ENCODE peak calls at places on chromosomes 7 and 10, in four cellular contexts. E is ovary; A is fibroblast of gingiva; G is activated T-helper 9 cell treated with anti-CD3 and anti-CD28 coated beads, Interleukin-2, amount 50 U/mL, for 16 hours. Z is an unnamed sample.

GRCh38 chr10:123150986-123151738 is 3.0 kb upstream of the BUB3 start:
- DNase-seq in A (no peak), G (no peak), E (no peak), Z (no peak)

GRCh38 chr10:29862926-29863614 is 196.3 kb downstream of the JCAD start:
- DNase-seq in G (no peak), E (no peak), A (peak; percentile 75), Z (no peak)

GRCh38 chr10:24262929-24263653 is 54.2 kb downstream of the KIAA1217 start:
- DNase-seq in E (no peak), A (no peak), G (no peak), Z (no peak)

GRCh38 chr7:44327981-44328380 is 2.6 kb upstream of the CAMK2B start:
- DNase-seq in E (no peak), A (no peak), G (no peak), Z (no peak)

GRCh38 chr7:22444181-22444966 is 55.6 kb downstream of the STEAP1B start:
- DNase-seq in A (no peak), E (no peak), G (no peak), Z (no peak)

GRCh38 chr10:16440396-16441105 is 3.7 kb downstream of the PTER start:
- DNase-seq in A (no peak), G (no peak), E (no peak), Z (no peak)

GRCh38 chr7:22460363-22460988 is 39.5 kb downstream of the STEAP1B start:
- DNase-seq in A (no peak), E (no peak), G (no peak), Z (no peak)

GRCh38 chr10:9311702-9312499 is 1257.4 kb downstream of the GATA3 start:
- DNase-seq in A (no peak), G (no peak), E (no peak), Z (no peak)

GRCh38 chr7:74587435-74588126 is 69.9 kb upstream of the GTF2I start:
- DNase-seq in E (peak; percentile 89), G (no peak), A (peak; percentile 88), Z (no peak)

GRCh38 chr10:80498039-80498832 is 39.5 kb upstream of the SH2D4B start:
- DNase-seq in G (no peak), E (no peak), A (no peak), Z (no peak)

GRCh38 chr10:99467236-99467999 is 37.0 kb upstream of the GOT1 start:
- DNase-seq in E (no peak), A (no peak), G (no peak), Z (no peak)

GRCh38 chr10:541750-542371 is 147.6 kb downstream of the DIP2C start:
- DNase-seq in G (no peak), A (no peak), E (no peak), Z (no peak)

GRCh38 chr10:99450624-99451498 is 20.4 kb upstream of the GOT1 start:
- DNase-seq in E (no peak), A (no peak), G (no peak), Z (no peak)

GRCh38 chr10:124994573-124995473 is 52.9 kb downstream of the ZRANB1 start:
- DNase-seq in G (no peak), A (no peak), E (no peak), Z (no peak)

GRCh38 chr10:62637249-62638061 is 167.1 kb upstream of the ADO start:
- DNase-seq in E (no peak), A (no peak), G (peak; percentile 37), Z (no peak)

GRCh38 chr7:18508441-18509427 is 13.2 kb downstream of the HDAC9 start:
- DNase-seq in G (no peak), E (no peak), A (peak; percentile 79), Z (no peak)

GRCh38 chr7:2172311-2173183 is 60.2 kb downstream of the MAD1L1 start:
- DNase-seq in A (peak; percentile 89), E (no peak), G (no peak), Z (no peak)

GRCh38 chr10:85317827-85318226 is 989.4 kb downstream of the CCSER2 start:
- DNase-seq in G (no peak), A (no peak), E (no peak), Z (no peak)

GRCh38 chr7:83469076-83469475 is 179.9 kb downstream of the SEMA3E start:
- DNase-seq in G (no peak), E (no peak), A (no peak), Z (no peak)

GRCh38 chr7:110994028-110994967 is 96.6 kb upstream of the LRRN3 start:
- DNase-seq in G (no peak), A (no peak), E (no peak), Z (no peak)

GRCh38 chr7:128833148-128833938 is 3.1 kb downstream of the FLNC start:
- DNase-seq in A (peak; percentile 64), G (no peak), E (peak; percentile 65), Z (peak; percentile 59)

GRCh38 chr7:155916926-155917655 is 104.8 kb upstream of the SHH start:
- DNase-seq in A (no peak), G (no peak), E (no peak), Z (no peak)

GRCh38 chr7:147197006-147197405 is 1080.4 kb downstream of the CNTNAP2 start:
- DNase-seq in A (no peak), G (no peak), E (no peak), Z (no peak)

GRCh38 chr10:97887399-97887798 is 37.8 kb downstream of the GOLGA7B start:
- DNase-seq in G (no peak), E (no peak), A (no peak), Z (no peak)

GRCh38 chr10:109889867-109890266 is 33.4 kb downstream of the XPNPEP1 start:
- DNase-seq in E (no peak), A (peak; percentile 41), G (no peak), Z (no peak)

GRCh38 chr7:106523482-106523881 is 137.5 kb downstream of the CCDC71L start:
- DNase-seq in A (no peak), E (no peak), G (no peak), Z (no peak)

GRCh38 chr10:5956146-5956914 is 21.0 kb downstream of the IL15RA start:
- DNase-seq in G (no peak), A (no peak), E (peak; percentile 9), Z (no peak)

GRCh38 chr7:23422384-23422783 is 47.9 kb downstream of the IGF2BP3 start:
- DNase-seq in G (no peak), A (no peak), E (no peak), Z (no peak)

GRCh38 chr7:37016073-37016878 is 292.0 kb upstream of the AOAH start:
- DNase-seq in E (no peak), G (no peak), A (no peak), Z (no peak)

GRCh38 chr10:133394064-133394663 is at the start of gene MTG1:
- DNase-seq in A (peak; percentile 91), E (peak; percentile 98), G (peak; percentile 92), Z (peak; percentile 93)

GRCh38 chr7:118109607-118110006 is 74.4 kb upstream of the LSM8 start:
- DNase-seq in G (no peak), E (no peak), A (no peak), Z (no peak)

Z was measured in nucleus accumbens.